ENCODE peak calls at places on chromosomes 2 and 18, in eight cellular contexts. Q, C, A, P, T, O, Z and B are unnamed samples.

GRCh38 chr2:172083725-172084483 is 1.4 kb upstream of the DLX1 start:
- DNase-seq in Q (no peak), P (no peak), T (no peak), O (no peak), A (no peak), C (no peak), Z (no peak), B (no peak)

GRCh38 chr2:46379213-46380037 is 82.2 kb downstream of the EPAS1 start:
- DNase-seq in O (no peak), A (no peak), Q (no peak), Z (no peak), C (peak; percentile 59), P (no peak), T (no peak), B (no peak)

GRCh38 chr2:62478093-62478580 is 27.9 kb downstream of the TMEM17 start:
- DNase-seq in T (no peak), P (no peak), Z (no peak), Q (no peak), A (no peak), C (peak; percentile 24), O (no peak), B (no peak)

GRCh38 chr2:158828378-158829136 is 33.4 kb downstream of the DAPL1 start:
- DNase-seq in A (no peak), T (no peak), O (no peak), Q (no peak), P (no peak), Z (no peak), C (peak; percentile 11), B (no peak)

GRCh38 chr2:40332096-40332826 is 119.6 kb downstream of the SLC8A1 start:
- DNase-seq in Z (no peak), C (peak; percentile 86), P (no peak), O (no peak), T (no peak), A (no peak), Q (no peak), B (no peak)

GRCh38 chr2:120470041-120470716 is 124.2 kb downstream of the INHBB start:
- DNase-seq in A (peak; percentile 85), P (peak; percentile 90), O (peak; percentile 73), C (peak; percentile 96), T (peak; percentile 93), Q (peak; percentile 66), Z (peak; percentile 89), B (no peak)

GRCh38 chr2:190864375-190864774 is 16.2 kb upstream of the GLS start:
- DNase-seq in C (peak; percentile 66), T (no peak), P (no peak), O (no peak), A (no peak), Z (no peak), Q (no peak), B (no peak)

GRCh38 chr2:57698935-57699449 is 347.6 kb upstream of the VRK2 start:
- DNase-seq in A (no peak), O (no peak), Q (no peak), P (no peak), T (no peak), Z (no peak), C (no peak), B (no peak)

GRCh38 chr2:120779781-120780283 is 44.2 kb downstream of the GLI2 start:
- DNase-seq in A (no peak), P (no peak), C (peak; percentile 93), O (peak; percentile 15), T (no peak), Z (no peak), Q (no peak), B (no peak)

GRCh38 chr2:174328309-174329156 is 6.2 kb upstream of the SP9 start:
- DNase-seq in Q (no peak), Z (no peak), P (no peak), O (no peak), A (no peak), C (no peak), T (no peak), B (no peak)

GRCh38 chr2:24482256-24482971 is 8.6 kb upstream of the NCOA1 start:
- DNase-seq in Z (no peak), C (no peak), P (no peak), A (peak; percentile 31), O (no peak), Q (no peak), T (no peak), B (no peak)

GRCh38 chr2:233974530-233975071 is 57.4 kb downstream of the TRPM8 start:
- DNase-seq in Q (no peak), A (no peak), C (peak; percentile 98), O (peak; percentile 94), P (no peak), Z (no peak), T (no peak), B (no peak)

GRCh38 chr18:3481696-3482210 is 31.8 kb downstream of the TGIF1 start:
- DNase-seq in T (no peak), A (no peak), O (no peak), Z (no peak), Q (peak; percentile 59), C (peak; percentile 38), P (no peak), B (no peak)

GRCh38 chr2:106192752-106193490 is 1.2 kb downstream of the UXS1 start:
- DNase-seq in Q (peak; percentile 58), Z (no peak), O (peak; percentile 56), A (no peak), P (no peak), C (peak; percentile 87), T (no peak), B (peak; percentile 31)
- TF ChIP-seq POLR2A in Q (no peak), Z (no peak), O (no peak), A (no peak), P (no peak), C (no peak), T (no peak), B (peak; percentile 57)

DNA sequence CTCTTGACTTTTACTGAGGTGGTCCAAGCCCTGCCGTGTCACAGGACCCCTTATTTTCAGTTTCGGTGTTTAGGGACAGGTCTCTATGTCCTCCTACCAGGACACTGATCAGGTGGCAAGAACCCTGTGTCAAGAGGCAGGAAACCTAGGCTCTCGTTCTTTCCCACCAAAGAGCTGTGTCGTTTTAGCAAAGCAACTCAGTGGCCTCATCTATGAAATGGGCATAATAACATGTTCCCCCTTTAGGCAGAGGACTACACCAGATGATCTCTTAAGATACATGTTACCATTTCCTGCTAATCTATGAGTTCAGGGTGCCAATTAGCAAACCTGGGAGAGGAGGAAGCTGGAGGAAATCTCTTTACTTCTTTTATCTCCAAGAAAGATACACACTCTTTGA is 1.9 kb downstream of the RAB31 start:
- DNase-seq in P (no peak), Z (no peak), A (no peak), C (no peak), T (no peak), Q (no peak), O (no peak), B (no peak)
- TF ChIP-seq POLR2A in P (no peak), Z (no peak), A (no peak), C (no peak), T (no peak), Q (no peak), O (no peak), B (no peak)

GRCh38 chr2:85584354-85584856 is at the start of gene VAMP5:
- DNase-seq in T (no peak), C (no peak), O (no peak), A (peak; percentile 53), Q (peak; percentile 73), Z (peak; percentile 70), P (peak; percentile 75), B (peak; percentile 78)
- TF ChIP-seq POLR2A in T (no peak), C (no peak), O (peak; percentile 63), A (no peak), Q (peak; percentile 10), Z (no peak), P (no peak), B (no peak)

DNA sequence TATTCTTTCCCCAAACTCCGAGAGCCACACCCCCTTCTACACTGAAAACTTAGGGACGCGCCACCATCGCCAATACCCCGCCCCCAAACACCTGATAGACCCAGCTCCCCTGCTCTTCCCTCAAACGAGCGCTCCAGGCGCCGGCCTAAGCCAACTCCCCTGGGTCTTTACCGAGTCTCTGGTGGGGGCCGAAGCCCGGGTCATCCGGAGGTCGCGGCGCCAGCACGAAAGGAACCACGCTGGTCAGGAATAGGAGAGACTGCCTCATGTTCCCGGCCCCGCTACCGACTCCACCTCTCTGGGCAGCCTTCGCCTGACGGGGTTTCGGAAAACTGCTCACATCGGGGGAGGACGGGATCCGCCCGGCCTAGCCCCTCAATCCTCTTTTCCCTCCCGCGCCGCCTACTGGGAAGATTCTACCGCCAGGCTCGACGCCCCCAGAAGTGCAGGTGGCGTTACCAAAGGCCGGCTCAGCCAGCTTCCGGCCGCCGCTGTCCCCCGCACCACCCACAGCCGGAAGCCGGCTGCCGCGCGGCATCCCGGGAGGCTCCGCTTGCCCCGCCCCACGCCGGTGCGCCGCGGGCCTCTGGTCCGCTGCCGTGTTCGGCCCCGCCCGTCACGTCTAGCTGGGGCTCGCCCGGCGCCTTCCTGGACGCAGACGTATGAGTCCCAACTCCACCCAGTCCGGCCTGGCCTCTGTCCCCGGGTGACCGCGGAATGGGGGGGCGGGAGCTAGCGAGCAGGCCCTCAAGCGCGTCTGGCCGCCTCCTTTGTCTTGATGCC is at the start of gene ADAM17:
- DNase-seq in P (peak; percentile 98), T (peak; percentile 99), A (peak; percentile 97), Z (peak; percentile 96), O (peak; percentile 72), Q (peak; percentile 98), C (peak; percentile 95), B (peak; percentile 88)
- TF ChIP-seq POLR2A in P (peak; percentile 88), T (peak; percentile 91), A (peak; percentile 91), Z (peak; percentile 94), O (peak; percentile 81), Q (peak; percentile 94), C (peak; percentile 93), B (peak; percentile 89)

DNA sequence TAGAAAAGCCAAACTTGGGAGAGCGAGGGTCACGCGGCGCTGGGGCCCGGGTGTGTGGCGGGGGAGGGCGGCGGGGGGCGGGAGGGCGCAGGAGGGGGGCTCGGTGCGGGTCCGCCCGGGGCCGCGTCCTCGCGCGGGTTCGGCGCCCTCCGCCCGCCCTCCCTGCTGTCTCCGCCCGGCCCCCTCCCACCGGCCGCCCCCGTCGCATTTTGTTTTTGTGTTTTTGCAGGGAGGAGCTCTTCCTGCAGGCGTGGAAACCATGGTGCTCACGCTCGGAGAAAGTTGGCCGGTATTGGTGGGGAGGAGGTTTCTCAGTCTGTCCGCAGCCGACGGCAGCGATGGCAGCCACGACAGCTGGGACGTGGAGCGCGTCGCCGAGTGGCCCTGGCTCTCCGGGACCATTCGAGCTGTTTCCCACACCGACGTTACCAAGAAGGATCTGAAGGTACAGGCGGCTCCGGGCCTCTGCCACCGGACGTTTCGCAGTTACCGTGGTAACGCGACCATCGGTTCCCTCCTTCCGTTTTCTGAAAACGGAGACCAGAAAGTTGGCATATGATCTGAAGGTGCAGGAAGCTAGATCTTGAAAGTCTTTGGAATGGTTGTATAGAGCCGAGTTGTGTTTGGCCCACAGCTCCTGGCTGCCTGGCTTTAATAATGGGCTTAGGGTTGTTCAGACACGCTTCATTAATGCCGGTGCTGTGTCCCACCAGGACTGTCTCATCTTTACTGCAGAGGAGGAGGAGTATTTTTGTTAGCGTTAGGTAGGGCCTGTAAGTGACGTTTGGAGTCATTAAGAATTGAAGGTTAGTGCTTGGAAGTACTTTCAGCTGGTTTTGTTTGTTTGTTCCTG is 844 bp downstream of the KDM3A start:
- DNase-seq in T (peak; percentile 83), P (peak; percentile 73), Q (peak; percentile 87), O (peak; percentile 23), Z (peak; percentile 72), C (peak; percentile 50), A (peak; percentile 51), B (peak; percentile 18)
- TF ChIP-seq POLR2A in T (peak; percentile 29), P (no peak), Q (no peak), O (peak; percentile 18), Z (no peak), C (no peak), A (no peak), B (peak; percentile 42)